ENCODE peak calls at places on chromosome 19, in ten cellular contexts. S, K, E, T, N, F, U, J, I and Q are unnamed samples. For H3K4me1, the result is how much of the 10 kb centered on the place peaks cover.

GRCh38 chr19:17687141-17687856 is 855 bp downstream of the UNC13A start:
- DNase-seq in S (no peak), K (no peak), E (no peak), T (no peak), N (peak), F (no peak), U (no peak), J (no peak), I (no peak), Q (no peak)

GRCh38 chr19:28737021-28737525 is 475.9 kb downstream of the UQCRFS1 start:
- DNase-seq in S (no peak), K (no peak), E (no peak), T (no peak), N (peak), F (no peak), U (no peak), J (peak), I (peak), Q (no peak)

GRCh38 chr19:40237791-40238190 is 11.3 kb upstream of the CCNP start:
- DNase-seq in S (no peak), K (no peak), E (no peak), T (no peak), N (no peak), F (no peak), U (no peak), J (no peak), I (no peak), Q (no peak)

GRCh38 chr19:17264641-17264979 is at the start of gene USHBP1:
- DNase-seq in S (peak), K (peak), E (no peak), T (no peak), N (peak), F (peak), U (no peak), J (no peak), I (no peak), Q (no peak)

GRCh38 chr19:42850981-42851717 is 28.4 kb downstream of the PSG1 start:
- DNase-seq in S (peak), K (peak), E (no peak), T (no peak), N (no peak), F (peak), U (peak), J (no peak), I (peak), Q (no peak)

GRCh38 chr19:18417250-18418033 is 1.8 kb upstream of the SSBP4 start:
- DNase-seq in S (peak), K (peak), E (no peak), T (peak), N (peak), F (peak), U (peak), J (no peak), I (peak), Q (peak)

GRCh38 chr19:4720037-4720700 is 3.5 kb downstream of the DPP9 start:
- DNase-seq in S (no peak), K (no peak), E (no peak), T (no peak), N (no peak), F (no peak), U (no peak), J (no peak), I (no peak), Q (no peak)

GRCh38 chr19:41430907-41431306 is 3.7 kb upstream of the B3GNT8 start:
- DNase-seq in S (no peak), K (no peak), E (no peak), T (no peak), N (no peak), F (no peak), U (no peak), J (no peak), I (no peak), Q (no peak)

GRCh38 chr19:39934584-39935233 is at the start of gene FCGBP:
- DNase-seq in S (no peak), K (no peak), E (no peak), T (no peak), N (no peak), F (no peak), U (no peak), J (no peak), I (no peak), Q (no peak)

GRCh38 chr19:11007376-11007775 is 46.5 kb downstream of the SMARCA4 start:
- DNase-seq in S (no peak), K (no peak), E (no peak), T (no peak), N (no peak), F (no peak), U (no peak), J (no peak), I (no peak), Q (no peak)

GRCh38 chr19:4980838-4981680 is 12.1 kb downstream of the KDM4B start:
- DNase-seq in S (no peak), K (no peak), E (no peak), T (no peak), N (peak), F (peak), U (no peak), J (no peak), I (no peak), Q (peak)

GRCh38 chr19:4575978-4576933 is 16.8 kb upstream of the SEMA6B start:
- DNase-seq in S (peak), K (peak), E (peak), T (peak), N (peak), F (peak), U (peak), J (peak), I (peak), Q (peak)

GRCh38 chr19:50178859-50179537 is 15.9 kb upstream of the IZUMO2 start:
- DNase-seq in S (no peak), K (no peak), E (no peak), T (no peak), N (no peak), F (no peak), U (no peak), J (no peak), I (no peak), Q (no peak)

GRCh38 chr19:50759886-50760285 is 10.4 kb upstream of the GPR32 start:
- DNase-seq in S (no peak), K (no peak), E (no peak), T (no peak), N (peak), F (no peak), U (peak), J (no peak), I (peak), Q (peak)

GRCh38 chr19:8304841-8305621 is 3.1 kb downstream of the CD320 start:
- DNase-seq in S (no peak), K (peak), E (no peak), T (peak), N (peak), F (peak), U (peak), J (no peak), I (no peak), Q (peak)

GRCh38 chr19:10226376-10227214 is 4.5 kb downstream of the S1PR2 start:
- DNase-seq in S (no peak), K (peak), E (no peak), T (peak), N (no peak), F (peak), U (no peak), J (no peak), I (peak), Q (no peak)

GRCh38 chr19:20334760-20335159 is 167.7 kb downstream of the ZNF486 start:
- DNase-seq in S (no peak), K (no peak), E (no peak), T (no peak), N (no peak), F (no peak), U (no peak), J (no peak), I (no peak), Q (no peak)

GRCh38 chr19:43525836-43526771 is 897 bp downstream of the ETHE1 start:
- DNase-seq in S (peak), K (peak), E (no peak), T (no peak), N (peak), F (peak), U (peak), J (peak), I (no peak), Q (no peak)

GRCh38 chr19:5775668-5776309 is 8.8 kb downstream of the PRR22 start:
- DNase-seq in S (no peak), K (no peak), E (no peak), T (no peak), N (no peak), F (no peak), U (no peak), J (no peak), I (peak), Q (no peak)

GRCh38 chr19:52735734-52736133 is 890 bp upstream of the ZNF611 start:
- DNase-seq in S (peak), K (peak), E (no peak), T (peak), N (peak), F (peak), U (peak), J (peak), I (peak), Q (no peak)

GRCh38 chr19:6464070-6464873 is at the start of gene CRB3:
- DNase-seq in S (peak), K (peak), E (peak), T (peak), N (peak), F (no peak), U (peak), J (peak), I (no peak), Q (no peak)

GRCh38 chr19:10010247-10010691 is at the start of gene COL5A3:
- DNase-seq in S (no peak), K (no peak), E (no peak), T (peak), N (peak), F (peak), U (no peak), J (no peak), I (peak), Q (no peak)

GRCh38 chr19:56117376-56117884 is 3.7 kb downstream of the ZNF787 start:
- DNase-seq in S (no peak), K (no peak), E (no peak), T (no peak), N (no peak), F (no peak), U (no peak), J (no peak), I (no peak), Q (no peak)

GRCh38 chr19:56116606-56117005 is 4.5 kb downstream of the ZNF787 start:
- DNase-seq in S (no peak), K (no peak), E (no peak), T (no peak), N (no peak), F (no peak), U (no peak), J (no peak), I (no peak), Q (no peak)

GRCh38 chr19:56114711-56115110 is 6.4 kb downstream of the ZNF787 start:
- DNase-seq in S (peak), K (no peak), E (no peak), T (no peak), N (no peak), F (no peak), U (no peak), J (no peak), I (no peak), Q (no peak)

GRCh38 chr19:56114051-56114694 is 6.9 kb downstream of the ZNF787 start:
- DNase-seq in S (no peak), K (no peak), E (no peak), T (no peak), N (no peak), F (no peak), U (no peak), J (no peak), I (no peak), Q (no peak)

GRCh38 chr19:56115490-56115889 is 5.6 kb downstream of the ZNF787 start:
- DNase-seq in S (no peak), K (no peak), E (no peak), T (no peak), N (no peak), F (no peak), U (no peak), J (no peak), I (no peak), Q (no peak)
- H3K4me1 ChIP-seq in S (under half), K (half or more), E (under half), T (half or more), N (under half), F (half or more), U (under half), J (under half), I (under half), Q (under half)

DNA sequence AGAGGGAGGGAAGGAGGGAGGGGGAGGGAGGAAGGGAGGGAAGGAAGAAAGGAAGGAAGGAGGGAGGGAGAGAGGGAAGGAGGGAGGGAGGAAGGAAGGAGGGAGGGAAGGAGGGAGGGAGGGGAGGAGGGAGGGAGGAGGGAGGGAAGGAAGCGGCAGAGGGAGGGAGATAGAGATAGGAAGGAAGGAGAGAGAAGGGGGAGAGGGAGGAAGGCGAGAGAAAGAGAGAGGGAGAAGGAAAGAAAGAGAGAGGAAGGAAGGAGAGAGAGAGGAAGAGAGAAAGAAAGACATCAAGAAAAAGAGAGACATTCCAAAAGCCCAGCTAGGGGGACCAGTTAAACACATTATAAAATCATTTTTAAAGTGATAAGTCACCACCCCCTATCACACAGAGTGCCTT is 62.5 kb downstream of the GNG7 start:
- DNase-seq in S (no peak), K (no peak), E (no peak), T (no peak), N (no peak), F (no peak), U (no peak), J (no peak), I (no peak), Q (no peak)
- H3K4me1 ChIP-seq in S (under half), K (under half), E (under half), T (under half), N (under half), F (under half), U (under half), J (under half), I (under half), Q (under half)

DNA sequence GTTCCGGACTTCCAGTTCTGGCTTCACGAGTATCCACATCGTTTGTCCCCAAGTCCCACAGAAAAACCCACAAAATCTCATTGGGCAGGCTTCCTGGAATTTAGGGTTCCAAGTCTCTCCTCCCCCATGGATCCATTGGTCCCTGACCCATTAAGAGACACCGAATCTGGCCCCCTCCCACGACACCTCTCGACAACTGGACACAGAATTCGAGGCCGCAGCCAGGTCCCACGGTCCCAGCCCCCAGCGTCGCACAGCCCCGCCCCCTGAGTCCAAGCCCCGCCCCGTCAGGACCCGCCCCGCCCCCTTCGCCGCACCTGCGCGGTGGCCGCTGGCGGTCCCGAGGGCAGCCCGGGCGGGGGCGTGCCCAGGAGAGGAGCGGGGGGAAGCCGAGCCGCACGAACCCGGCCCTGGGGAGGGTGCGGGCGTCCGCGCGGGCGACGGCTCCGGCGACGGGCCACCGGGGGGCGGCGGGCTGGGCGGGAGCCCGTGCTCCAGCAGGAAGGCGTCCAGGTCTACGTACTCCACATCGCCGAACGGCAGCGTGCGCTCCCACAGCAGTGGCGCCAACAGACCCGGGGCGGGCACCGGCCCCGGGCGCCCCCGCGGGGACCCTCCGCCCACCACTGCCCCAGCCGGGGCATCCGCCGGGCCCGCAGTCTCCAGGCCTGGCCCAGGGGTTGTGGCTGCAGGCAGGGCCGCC is 1.8 kb downstream of the DBP start:
- DNase-seq in S (peak), K (peak), E (peak), T (peak), N (peak), F (peak), U (peak), J (peak), I (peak), Q (peak)
- H3K4me1 ChIP-seq in S (under half), K (half or more), E (under half), T (under half), N (under half), F (under half), U (under half), J (under half), I (under half), Q (under half)

GRCh38 chr19:34189199-34189916 is 17.1 kb downstream of the LSM14A start:
- DNase-seq in S (no peak), K (no peak), E (no peak), T (no peak), N (no peak), F (no peak), U (no peak), J (no peak), I (peak), Q (no peak)
- H3K4me1 ChIP-seq in S (under half), K (half or more), E (under half), T (half or more), N (under half), F (half or more), U (under half), J (under half), I (under half), Q (under half)

GRCh38 chr19:1400281-1401137 is 833 bp downstream of the GAMT start:
- DNase-seq in S (peak), K (no peak), E (no peak), T (no peak), N (no peak), F (peak), U (peak), J (no peak), I (peak), Q (no peak)
- H3K4me1 ChIP-seq in S (under half), K (under half), E (under half), T (under half), N (under half), F (under half), U (under half), J (under half), I (under half), Q (under half)

DNA sequence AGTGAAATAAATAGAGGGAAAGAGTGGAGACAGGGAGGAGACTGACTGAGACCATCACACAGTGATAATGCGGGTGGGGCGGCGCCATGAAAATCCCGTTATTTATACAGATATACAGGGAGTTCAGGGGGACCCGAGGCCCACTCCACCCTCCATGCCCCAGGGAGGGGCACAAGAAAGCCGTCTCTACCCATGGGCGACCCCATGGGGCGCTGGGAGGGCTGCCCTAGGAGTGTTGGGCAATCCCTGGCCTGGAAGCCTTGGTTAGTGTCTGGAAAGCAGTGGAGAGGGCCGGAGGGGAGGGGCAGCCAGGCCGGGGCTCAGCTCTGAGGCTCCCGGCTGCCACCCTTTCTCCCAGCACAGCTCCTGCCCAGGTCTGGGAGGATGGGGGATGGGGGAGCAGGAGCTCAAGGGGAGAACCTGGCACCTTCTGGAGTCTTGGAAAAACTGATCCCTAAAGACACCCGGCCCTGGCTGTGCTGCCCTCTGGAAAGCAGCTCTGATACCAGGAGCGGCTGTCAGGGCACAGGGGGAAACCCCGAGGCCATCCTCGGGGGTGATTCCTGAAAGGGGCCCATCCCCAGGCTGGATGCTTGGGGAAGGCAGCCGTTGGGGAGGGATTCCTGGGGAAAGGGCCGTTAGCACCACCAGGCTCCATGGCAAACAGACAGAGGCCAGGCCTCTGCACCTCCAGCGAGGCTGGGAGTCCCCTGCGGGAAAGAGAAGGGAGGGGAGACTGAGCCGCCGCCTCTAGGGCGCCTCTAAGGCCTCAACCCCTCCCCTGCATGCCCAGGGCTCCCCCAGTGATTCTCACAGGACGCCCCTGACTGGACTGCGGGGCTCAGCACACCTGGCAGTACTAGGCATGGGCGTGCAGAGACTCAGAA is 3.0 kb upstream of the PRKD2 start:
- DNase-seq in S (no peak), K (no peak), E (no peak), T (no peak), N (no peak), F (no peak), U (no peak), J (no peak), I (no peak), Q (no peak)
- H3K4me1 ChIP-seq in S (under half), K (under half), E (under half), T (under half), N (under half), F (under half), U (under half), J (under half), I (under half), Q (under half)

GRCh38 chr19:1084024-1084868 is 10.9 kb downstream of the POLR2E start:
- DNase-seq in S (no peak), K (no peak), E (no peak), T (peak), N (no peak), F (no peak), U (no peak), J (no peak), I (no peak), Q (peak)

GRCh38 chr19:1081301-1082164 is 13.6 kb downstream of the POLR2E start:
- DNase-seq in S (no peak), K (no peak), E (no peak), T (peak), N (peak), F (no peak), U (no peak), J (no peak), I (no peak), Q (peak)

GRCh38 chr19:1080360-1081161 is 13.6 kb downstream of the ARHGAP45 start:
- DNase-seq in S (no peak), K (no peak), E (no peak), T (peak), N (no peak), F (no peak), U (no peak), J (no peak), I (no peak), Q (peak)

GRCh38 chr19:1082928-1083816 is 12.0 kb downstream of the POLR2E start:
- DNase-seq in S (no peak), K (no peak), E (no peak), T (peak), N (no peak), F (no peak), U (no peak), J (no peak), I (no peak), Q (no peak)

GRCh38 chr19:1082165-1082927 is 12.8 kb downstream of the POLR2E start:
- DNase-seq in S (peak), K (peak), E (peak), T (peak), N (peak), F (peak), U (peak), J (peak), I (no peak), Q (peak)
- H3K4me1 ChIP-seq in S (under half), K (under half), E (half or more), T (under half), N (under half), F (under half), U (under half), J (under half), I (under half), Q (under half)

GRCh38 chr19:3518231-3518630 is 12.1 kb downstream of the FZR1 start:
- DNase-seq in S (no peak), K (no peak), E (no peak), T (no peak), N (peak), F (no peak), U (no peak), J (no peak), I (no peak), Q (no peak)
- H3K4me1 ChIP-seq in S (under half), K (under half), E (under half), T (under half), N (under half), F (under half), U (under half), J (under half), I (under half), Q (under half)

DNA sequence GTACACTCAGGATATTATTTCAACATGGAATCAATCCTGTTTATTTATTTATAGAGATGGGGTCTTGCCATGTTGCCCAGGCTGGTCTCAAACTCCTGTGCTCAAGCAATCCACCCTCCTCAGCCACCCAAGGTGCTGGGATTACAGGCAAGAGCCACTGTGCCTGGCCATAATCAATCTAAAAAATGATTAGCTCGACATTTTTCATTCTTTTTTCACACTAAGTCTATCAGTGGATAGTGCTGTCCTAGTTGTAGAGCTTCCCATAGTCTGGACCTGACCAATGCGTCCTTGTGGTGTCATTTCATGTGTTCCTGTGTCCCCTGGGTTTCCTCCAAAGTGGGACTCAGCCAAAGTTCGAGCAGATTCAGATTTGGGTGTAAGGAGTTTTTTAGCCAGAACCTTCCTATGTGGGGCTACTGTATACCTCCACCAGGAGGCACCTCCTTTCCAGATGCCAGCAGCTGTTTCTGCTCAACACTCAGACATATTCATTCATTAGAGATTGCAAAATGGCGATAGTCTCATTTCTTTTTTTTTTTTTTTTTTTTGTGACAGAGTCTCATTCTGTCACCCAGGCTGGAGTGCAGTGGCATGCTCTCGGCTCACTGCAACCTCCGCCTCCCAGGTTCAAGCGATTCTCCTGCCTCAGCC is 61.1 kb downstream of the MAP4K1 start:
- DNase-seq in S (no peak), K (no peak), E (no peak), T (no peak), N (peak), F (peak), U (peak), J (no peak), I (peak), Q (no peak)
- H3K4me1 ChIP-seq in S (under half), K (under half), E (under half), T (under half), N (under half), F (under half), U (under half), J (under half), I (under half), Q (under half)